ENCODE peak calls at places on chromosome 21, in ten cellular contexts. I, O, Y, G, P, E, W, F, Q and C are unnamed samples.

GRCh38 chr21:41600116-41600515 is 92.2 kb upstream of the TMPRSS2 start:
- DNase-seq in F (no peak), E (no peak), W (no peak), I (no peak), Q (peak), O (no peak), P (no peak), G (no peak), Y (no peak), C (no peak)

GRCh38 chr21:15289896-15290841 is 225.4 kb upstream of the NRIP1 start:
- DNase-seq in I (no peak), W (peak), G (no peak), E (peak), Q (no peak), Y (no peak), F (no peak), P (no peak), O (no peak), C (no peak)

GRCh38 chr21:26506951-26507350 is 66.1 kb downstream of the CYYR1 start:
- DNase-seq in O (peak), I (peak), Q (no peak), P (peak), Y (peak), W (no peak), G (no peak), E (no peak), F (peak), C (peak)

GRCh38 chr21:33286076-33286475 is 19.9 kb downstream of the IL10RB start:
- DNase-seq in G (no peak), Q (no peak), Y (no peak), F (no peak), W (no peak), P (no peak), O (no peak), E (no peak), I (no peak), C (no peak)

GRCh38 chr21:16420086-16420724 is 690.4 kb downstream of the USP25 start:
- DNase-seq in P (peak), G (no peak), W (peak), Q (peak), E (peak), Y (peak), I (peak), F (peak), O (peak), C (peak)

GRCh38 chr21:33432496-33432895 is 29.3 kb downstream of the IFNGR2 start:
- DNase-seq in Y (no peak), Q (peak), F (no peak), E (no peak), I (no peak), P (no peak), O (no peak), G (no peak), W (no peak), C (no peak)

GRCh38 chr21:41477641-41478318 is 30.2 kb downstream of the TMPRSS2 start:
- DNase-seq in W (peak), Q (no peak), G (no peak), E (no peak), O (no peak), P (no peak), F (peak), Y (no peak), I (no peak), C (no peak)

GRCh38 chr21:16695074-16695473 is 817.8 kb upstream of the CXADR start:
- DNase-seq in P (no peak), F (no peak), Q (no peak), Y (no peak), O (no peak), G (no peak), W (no peak), I (no peak), E (no peak), C (no peak)

GRCh38 chr21:33383056-33383888 is 19.9 kb upstream of the IFNGR2 start:
- DNase-seq in I (peak), Y (peak), G (no peak), P (peak), O (peak), E (peak), W (no peak), F (peak), Q (peak), C (peak)

GRCh38 chr21:31182231-31183129 is 144.2 kb upstream of the KRTAP19-8 start:
- DNase-seq in O (no peak), W (no peak), Y (no peak), G (no peak), P (no peak), Q (no peak), F (no peak), E (no peak), I (no peak), C (no peak)

GRCh38 chr21:36147891-36148290 is 8.7 kb upstream of the DOP1B start:
- DNase-seq in Y (no peak), F (no peak), W (no peak), P (no peak), I (no peak), E (no peak), Q (no peak), G (no peak), O (no peak), C (no peak)
- TF ChIP-seq CTCF in Y (no peak), F (no peak), W (no peak), P (no peak), I (no peak), E (no peak), Q (no peak), G (no peak), O (no peak), C (no peak)

DNA sequence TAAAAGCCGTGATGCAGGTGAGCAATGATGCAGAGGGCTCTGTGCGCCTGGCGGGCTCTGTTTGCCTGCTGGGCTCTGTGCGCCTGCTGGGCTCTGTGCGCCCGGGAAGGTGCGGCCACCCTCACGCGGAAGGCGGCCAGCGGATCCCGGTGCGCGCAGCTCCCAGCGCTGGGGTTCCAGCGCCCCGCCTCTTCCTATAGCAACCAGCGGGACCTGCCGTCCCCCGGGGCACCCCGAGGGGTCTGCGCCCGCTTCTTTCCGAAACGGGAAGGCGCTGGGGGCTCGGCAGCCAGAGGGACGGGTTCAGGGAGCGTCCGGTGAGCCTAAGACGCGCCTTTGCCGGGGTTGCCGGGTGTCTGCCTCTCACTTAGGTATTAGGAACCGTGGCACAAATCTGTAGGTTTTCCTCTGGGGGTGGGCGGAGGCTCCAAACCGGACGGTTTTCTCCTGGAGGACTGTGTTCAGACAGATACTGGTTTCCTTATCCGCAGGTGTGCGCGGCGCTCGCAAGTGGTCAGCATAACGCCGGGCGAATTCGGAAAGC is 31.8 kb downstream of the PRMT2 start:
- DNase-seq in I (peak), P (peak), E (peak), Q (no peak), Y (peak), F (peak), G (no peak), W (no peak), O (peak), C (peak)
- H3K4me3 ChIP-seq in I (peak), P (peak), E (peak), Q (peak), Y (peak), F (peak), G (peak), W (peak), O (peak), C (peak)

DNA sequence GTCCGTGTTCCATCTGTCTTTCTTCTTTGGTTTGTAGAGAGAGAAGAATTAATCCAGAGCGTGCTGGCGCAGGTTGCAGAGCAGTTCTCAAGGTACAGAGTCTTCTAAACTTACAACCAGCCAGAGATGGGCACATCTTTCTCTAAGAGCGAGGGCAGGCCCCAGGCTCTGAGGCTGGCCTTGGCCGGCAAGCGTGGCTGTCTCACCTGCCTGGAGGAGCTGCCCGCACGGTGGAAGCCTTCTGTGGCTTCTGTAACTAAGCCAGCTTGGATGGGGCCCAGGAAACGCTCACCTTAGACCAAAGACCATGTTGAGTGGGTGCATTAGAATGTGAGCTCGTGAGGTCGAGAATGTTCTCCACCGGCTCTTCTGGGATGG is 78.6 kb downstream of the PDE9A start:
- DNase-seq in W (no peak), Q (no peak), F (no peak), O (no peak), I (no peak), G (no peak), E (no peak), P (no peak), Y (no peak), C (no peak)
- TF ChIP-seq CTCF in W (no peak), Q (no peak), F (no peak), O (no peak), I (no peak), G (no peak), E (no peak), P (no peak), Y (no peak), C (no peak)

GRCh38 chr21:45555251-45555556 is 13.0 kb upstream of the SLC19A1 start:
- DNase-seq in G (no peak), Q (no peak), W (no peak), O (no peak), I (peak), F (no peak), E (no peak), Y (no peak), P (no peak), C (peak)
- H3K4me3 ChIP-seq in G (peak), Q (peak), W (peak), O (peak), I (peak), F (no peak), E (peak), Y (peak), P (peak), C (no peak)

GRCh38 chr21:36422279-36423098 is 37.3 kb downstream of the CHAF1B start:
- DNase-seq in P (peak), E (peak), G (peak), W (peak), O (peak), Y (peak), F (peak), I (peak), Q (peak), C (peak)
- TF ChIP-seq CTCF in P (peak), E (peak), G (peak), W (peak), O (peak), Y (peak), F (peak), I (peak), Q (peak), C (peak)

DNA sequence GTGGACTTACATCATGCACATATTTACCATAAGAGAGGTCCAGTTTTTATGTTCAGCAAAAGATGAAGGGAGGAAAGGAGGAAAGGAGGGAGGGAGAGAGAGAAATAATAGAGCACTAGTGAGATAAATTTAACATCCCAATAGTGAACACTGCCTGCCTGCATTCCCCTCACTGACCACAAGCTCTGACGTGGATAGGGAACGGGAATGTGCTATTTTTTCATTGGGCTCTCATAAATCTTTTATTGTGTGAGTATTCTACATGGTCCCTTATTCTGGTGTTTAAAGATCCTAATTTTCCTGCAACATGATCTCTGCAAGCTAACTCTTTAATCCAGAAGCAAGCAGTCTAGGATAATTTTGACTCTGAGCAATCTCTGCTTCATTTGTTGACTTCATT is 82.2 kb downstream of the TTC3 start:
- DNase-seq in O (peak), Y (no peak), W (no peak), E (no peak), F (peak), P (no peak), G (no peak), Q (no peak), I (peak), C (no peak)
- H3K4me3 ChIP-seq in O (no peak), Y (no peak), W (no peak), E (no peak), F (no peak), P (no peak), G (no peak), Q (no peak), I (no peak), C (no peak)

GRCh38 chr21:42760361-42760970 is 107.0 kb downstream of the PDE9A start:
- DNase-seq in O (no peak), G (no peak), Y (no peak), Q (peak), W (no peak), I (no peak), E (no peak), P (no peak), F (no peak), C (no peak)
- TF ChIP-seq CTCF in O (no peak), G (no peak), Y (no peak), Q (no peak), W (no peak), I (no peak), E (no peak), P (no peak), F (no peak), C (no peak)

GRCh38 chr21:43866233-43866632 is 1.2 kb downstream of the AGPAT3 start:
- DNase-seq in O (peak), G (no peak), I (peak), F (peak), P (peak), Y (peak), E (peak), W (no peak), Q (no peak), C (peak)
- H3K4me3 ChIP-seq in O (peak), G (peak), I (peak), F (peak), P (peak), Y (peak), E (peak), W (peak), Q (peak), C (peak)